ENCODE peak calls at places on chromosome 4, in eight cellular contexts. B is B cell; D is cardiac muscle cell; K is SJSA1; U is stimulated activated naive B cell treated with anti-CD40 and anti-IgM and Interleukin-4, amounts not matched to agents 10 μg/mL and 1 μg/mL and 100 μg/mL, for 72 hours; S is T-helper 1 cell; G is renal cortical epithelial cell; F is body of pancreas. W is an unnamed sample.

GRCh38 chr4:153465145-153465544 is 1.0 kb upstream of the TMEM131L start:
- DNase-seq in K (no peak), D (no peak), B (no peak), F (no peak), S (no peak), U (no peak), G (no peak), W (no peak)

GRCh38 chr4:172842759-172843158 is 325.9 kb upstream of the GALNT7 start:
- DNase-seq in G (no peak), B (no peak), K (no peak), F (no peak), U (no peak), S (no peak), D (no peak), W (no peak)

GRCh38 chr4:108531461-108531860 is 88.9 kb upstream of the RPL34 start:
- DNase-seq in F (no peak), K (no peak), G (no peak), S (no peak), U (no peak), B (no peak), D (no peak), W (no peak)

GRCh38 chr4:106329027-106329618 is 12.8 kb downstream of the AIMP1 start:
- DNase-seq in D (peak), U (no peak), B (peak), K (peak), S (no peak), F (no peak), G (peak), W (no peak)

GRCh38 chr4:16693641-16694040 is 204.8 kb downstream of the LDB2 start:
- DNase-seq in B (no peak), S (no peak), U (no peak), G (no peak), K (no peak), F (no peak), D (no peak), W (no peak)

GRCh38 chr4:128519163-128519810 is 231.7 kb upstream of the PGRMC2 start:
- DNase-seq in D (no peak), U (no peak), S (no peak), K (no peak), B (no peak), G (no peak), F (no peak), W (no peak)

GRCh38 chr4:15956179-15956850 is 6.7 kb downstream of the FGFBP2 start:
- DNase-seq in F (peak), D (peak), K (peak), G (peak), B (peak), U (peak), S (peak), W (peak)

GRCh38 chr4:31548823-31549222 is 828.7 kb downstream of the PCDH7 start:
- DNase-seq in F (no peak), B (no peak), G (peak), K (no peak), U (no peak), D (no peak), S (no peak), W (no peak)

GRCh38 chr4:14835708-14836107 is 166.6 kb upstream of the CPEB2 start:
- DNase-seq in D (no peak), S (no peak), K (no peak), G (no peak), F (no peak), U (no peak), B (no peak), W (no peak)

GRCh38 chr4:14749910-14750309 is 252.4 kb upstream of the CPEB2 start:
- DNase-seq in U (no peak), B (no peak), K (no peak), D (peak), G (peak), S (no peak), F (peak), W (no peak)

GRCh38 chr4:81651500-81651899 is 179.8 kb upstream of the RASGEF1B start:
- DNase-seq in B (no peak), K (no peak), G (peak), S (no peak), F (no peak), U (no peak), D (no peak), W (no peak)

GRCh38 chr4:13548059-13548983 is 4.0 kb upstream of the NKX3-2 start:
- DNase-seq in U (no peak), G (no peak), S (no peak), B (no peak), F (no peak), D (no peak), K (no peak), W (no peak)

GRCh38 chr4:115678425-115678941 is 565.1 kb upstream of the NDST4 start:
- DNase-seq in G (no peak), U (no peak), D (no peak), K (no peak), B (no peak), S (no peak), F (no peak), W (no peak)

GRCh38 chr4:176034498-176034897 is 31.1 kb upstream of the WDR17 start:
- DNase-seq in U (no peak), S (peak), F (no peak), B (peak), G (peak), D (peak), K (no peak), W (no peak)

GRCh38 chr4:186948361-186949291 is 225.0 kb upstream of the FAT1 start:
- DNase-seq in K (peak), S (no peak), F (peak), G (no peak), B (no peak), U (no peak), D (peak), W (no peak)

GRCh38 chr4:185987976-185988627 is 80.9 kb upstream of the TLR3 start:
- DNase-seq in K (no peak), G (no peak), B (no peak), S (no peak), D (no peak), F (no peak), U (no peak), W (no peak)

GRCh38 chr4:153497091-153497531 is 31.0 kb downstream of the TMEM131L start:
- DNase-seq in U (no peak), K (no peak), F (no peak), B (no peak), D (peak), S (peak), G (peak), W (no peak)

GRCh38 chr4:114005569-114006442 is 26.4 kb upstream of the ARSJ start:
- DNase-seq in U (no peak), F (no peak), K (peak), S (no peak), D (no peak), G (peak), B (no peak), W (no peak)

GRCh38 chr4:106261980-106262379 is 54.0 kb downstream of the TBCK start:
- DNase-seq in F (no peak), S (no peak), B (no peak), D (no peak), K (no peak), G (no peak), U (no peak), W (no peak)

GRCh38 chr4:33722800-33723511 is 2521.4 kb downstream of the ARAP2 start:
- DNase-seq in G (no peak), D (no peak), U (no peak), F (no peak), B (no peak), S (no peak), K (no peak), W (no peak)

GRCh38 chr4:165454426-165454825 is 75.6 kb downstream of the CPE start:
- DNase-seq in B (no peak), D (no peak), F (no peak), U (no peak), K (no peak), G (no peak), S (no peak), W (no peak)

GRCh38 chr4:165207016-165207430 is 338 bp upstream of the KLHL2 start:
- DNase-seq in D (no peak), U (no peak), G (peak), K (peak), B (no peak), S (peak), F (no peak), W (no peak)

GRCh38 chr4:80073362-80074008 is 456 bp upstream of the ANTXR2 start:
- DNase-seq in K (no peak), D (no peak), G (no peak), F (no peak), B (peak), U (peak), S (peak), W (peak)

W was measured in GM12864.